ENCODE peak calls at places on chromosomes 13 and 19, in four cellular contexts. Y, S, H and I are unnamed samples.

GRCh38 chr19:33578697-33579096 is 43.1 kb upstream of the CHST8 start:
- DNase-seq in Y (no peak), H (no peak), S (no peak), I (no peak)

GRCh38 chr19:38394488-38394887 is 6.0 kb downstream of the SPRED3 start:
- DNase-seq in H (no peak), Y (no peak), S (no peak), I (no peak)

GRCh38 chr13:86572115-86572514 is 772.9 kb upstream of the SLITRK6 start:
- DNase-seq in Y (no peak), H (no peak), S (no peak), I (peak)

GRCh38 chr13:49020328-49020727 is 44.6 kb downstream of the FNDC3A start:
- DNase-seq in S (no peak), Y (no peak), H (no peak), I (no peak)

GRCh38 chr19:4673726-4674125 is 3.6 kb upstream of the MYDGF start:
- DNase-seq in H (no peak), S (no peak), Y (no peak), I (no peak)

GRCh38 chr19:34480971-34481821 is at the start of gene WTIP:
- DNase-seq in H (no peak), S (no peak), Y (no peak), I (no peak)

GRCh38 chr19:38650911-38651584 is 3.6 kb downstream of the ACTN4 start:
- DNase-seq in S (no peak), Y (no peak), H (no peak), I (peak)

GRCh38 chr13:25743426-25743825 is 308.4 kb downstream of the SHISA2 start:
- DNase-seq in S (no peak), H (no peak), Y (no peak), I (no peak)

GRCh38 chr13:105915451-105915850 is 620.0 kb downstream of the EFNB2 start:
- DNase-seq in H (no peak), Y (no peak), S (no peak), I (no peak)

DNA sequence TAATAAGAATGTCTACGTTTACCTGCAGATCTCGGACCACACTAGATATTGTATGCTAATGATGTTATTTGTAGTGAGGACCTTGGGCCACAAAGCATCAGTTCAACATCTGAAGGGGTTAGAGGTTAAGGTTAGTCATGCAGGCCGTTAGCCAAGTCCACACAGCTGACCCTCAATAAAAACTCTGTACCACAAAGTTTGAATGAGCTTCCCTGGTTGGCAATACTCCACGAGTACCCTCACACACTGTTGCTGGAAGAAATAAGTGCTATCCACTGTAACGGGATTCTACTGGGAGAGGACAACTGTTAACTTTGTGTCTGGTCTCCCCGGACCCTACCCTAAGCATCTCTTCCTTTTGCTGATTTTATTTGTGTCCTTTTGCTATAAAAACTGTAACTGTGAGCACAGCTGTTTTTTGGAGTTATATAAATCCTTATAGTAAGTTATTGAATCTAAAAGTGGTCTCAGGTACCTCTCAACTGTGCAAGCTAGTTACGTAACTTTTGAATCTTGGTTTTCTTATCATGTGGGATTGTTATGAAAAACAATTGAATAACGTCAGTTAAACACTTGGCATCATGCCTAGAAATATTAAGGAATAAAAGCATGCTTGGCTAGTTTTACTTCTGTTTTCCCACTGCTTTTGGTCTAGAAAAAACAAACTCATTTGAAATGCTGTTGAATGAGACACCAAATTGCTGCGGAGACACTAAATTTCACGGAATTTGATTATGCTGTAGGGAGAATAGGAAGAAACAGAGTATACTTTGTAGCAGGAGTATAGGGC is 181.5 kb downstream of the DNAJC3 start:
- DNase-seq in S (no peak), H (no peak), Y (no peak), I (no peak)
- TF ChIP-seq SPI1 in S (no peak), H (no peak), Y (no peak), I (no peak)

GRCh38 chr19:13460045-13460444 is 46.2 kb downstream of the CACNA1A start:
- DNase-seq in Y (no peak), S (no peak), H (no peak), I (no peak)

GRCh38 chr19:13463296-13463695 is 43.0 kb downstream of the CACNA1A start:
- DNase-seq in H (no peak), Y (peak), S (no peak), I (peak)

GRCh38 chr19:13466697-13467096 is 39.6 kb downstream of the CACNA1A start:
- DNase-seq in Y (no peak), H (no peak), S (no peak), I (no peak)

GRCh38 chr19:13459351-13459750 is 46.9 kb downstream of the CACNA1A start:
- DNase-seq in S (no peak), Y (no peak), H (no peak), I (no peak)

GRCh38 chr19:13461536-13461935 is 44.7 kb downstream of the CACNA1A start:
- DNase-seq in H (no peak), Y (no peak), S (no peak), I (no peak)
- TF ChIP-seq SPI1 in H (no peak), Y (no peak), S (no peak), I (no peak)

DNA sequence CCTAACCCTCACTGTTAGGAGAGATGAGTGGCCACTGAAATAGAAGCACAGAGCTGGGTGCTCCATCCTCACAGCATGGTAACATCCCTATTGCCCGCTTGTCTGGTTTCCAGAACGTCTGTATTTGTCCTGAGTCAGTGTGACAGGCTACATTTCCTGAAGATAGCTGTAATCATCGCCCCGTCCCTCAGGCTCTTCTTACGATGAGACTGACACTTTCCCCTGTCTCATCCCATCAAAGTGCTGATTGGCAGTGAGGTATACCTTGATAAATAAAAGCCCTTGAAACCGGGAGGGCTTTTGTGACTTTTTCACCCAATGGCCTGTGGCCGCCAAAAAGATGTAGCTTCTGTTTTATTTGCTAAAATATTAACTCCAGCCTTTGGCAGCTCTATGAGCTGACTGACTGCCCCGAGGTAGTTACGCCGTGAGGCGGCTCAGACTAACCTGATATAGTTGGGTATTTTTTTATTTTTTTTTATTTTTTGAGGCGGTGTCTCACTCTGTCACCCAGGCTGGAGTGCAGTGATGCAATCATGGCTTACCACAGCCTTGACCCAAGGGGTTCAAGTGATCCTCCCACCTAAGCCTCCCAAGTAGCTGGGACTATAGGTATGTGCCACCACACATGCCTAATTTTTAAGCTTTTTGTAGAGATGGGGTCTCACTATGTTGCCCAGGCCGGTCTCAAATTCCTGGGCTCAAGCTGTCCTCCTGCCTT is 5.7 kb upstream of the LRRC4B start:
- DNase-seq in S (no peak), Y (no peak), H (no peak), I (no peak)
- TF ChIP-seq SPI1 in S (no peak), Y (no peak), H (no peak), I (no peak)

GRCh38 chr19:6023085-6023682 is 45.2 kb upstream of the RANBP3 start:
- DNase-seq in S (no peak), Y (no peak), H (no peak), I (peak)
- TF ChIP-seq SPI1 in S (no peak), Y (no peak), H (no peak), I (no peak)

DNA sequence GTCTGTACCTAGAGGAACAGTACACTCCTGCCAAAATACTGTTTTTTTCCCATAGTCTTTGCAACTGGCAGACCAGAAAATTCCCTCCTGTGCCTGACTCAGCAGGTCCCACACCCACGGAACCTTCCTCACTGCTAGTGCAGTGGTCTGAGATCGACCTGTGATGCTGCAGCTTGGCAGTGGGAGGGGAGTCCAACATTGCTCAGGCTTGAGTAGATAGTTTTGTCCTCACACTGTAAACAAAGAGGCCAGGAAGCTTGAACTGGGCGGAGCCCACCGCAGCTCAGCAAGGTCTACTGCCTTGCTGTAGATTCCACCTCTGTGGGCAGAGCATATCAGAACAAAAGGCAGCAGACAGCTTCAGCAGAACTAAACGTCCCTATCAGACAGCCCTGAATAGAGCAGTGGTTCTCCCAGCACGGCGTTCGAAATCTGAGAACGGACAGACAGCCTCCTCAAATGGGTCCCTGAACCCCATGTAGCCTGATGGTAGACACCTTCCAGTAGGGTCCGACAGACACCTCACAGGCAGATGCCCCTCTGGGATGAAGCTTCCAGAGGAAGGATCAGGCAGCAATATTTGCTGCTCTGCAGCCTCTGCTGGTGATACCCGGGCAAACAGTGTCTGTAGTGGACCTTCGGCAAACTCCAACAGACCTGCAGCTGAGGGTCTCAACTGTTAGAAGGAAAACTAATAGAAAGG is 92.7 kb downstream of the SUCLA2 start:
- DNase-seq in S (no peak), H (no peak), Y (no peak), I (no peak)
- TF ChIP-seq SPI1 in S (no peak), H (no peak), Y (no peak), I (no peak)

GRCh38 chr13:75021151-75021550 is 460.8 kb downstream of the TBC1D4 start:
- DNase-seq in H (no peak), S (no peak), Y (no peak), I (no peak)
- TF ChIP-seq SPI1 in H (no peak), S (no peak), Y (no peak), I (no peak)

DNA sequence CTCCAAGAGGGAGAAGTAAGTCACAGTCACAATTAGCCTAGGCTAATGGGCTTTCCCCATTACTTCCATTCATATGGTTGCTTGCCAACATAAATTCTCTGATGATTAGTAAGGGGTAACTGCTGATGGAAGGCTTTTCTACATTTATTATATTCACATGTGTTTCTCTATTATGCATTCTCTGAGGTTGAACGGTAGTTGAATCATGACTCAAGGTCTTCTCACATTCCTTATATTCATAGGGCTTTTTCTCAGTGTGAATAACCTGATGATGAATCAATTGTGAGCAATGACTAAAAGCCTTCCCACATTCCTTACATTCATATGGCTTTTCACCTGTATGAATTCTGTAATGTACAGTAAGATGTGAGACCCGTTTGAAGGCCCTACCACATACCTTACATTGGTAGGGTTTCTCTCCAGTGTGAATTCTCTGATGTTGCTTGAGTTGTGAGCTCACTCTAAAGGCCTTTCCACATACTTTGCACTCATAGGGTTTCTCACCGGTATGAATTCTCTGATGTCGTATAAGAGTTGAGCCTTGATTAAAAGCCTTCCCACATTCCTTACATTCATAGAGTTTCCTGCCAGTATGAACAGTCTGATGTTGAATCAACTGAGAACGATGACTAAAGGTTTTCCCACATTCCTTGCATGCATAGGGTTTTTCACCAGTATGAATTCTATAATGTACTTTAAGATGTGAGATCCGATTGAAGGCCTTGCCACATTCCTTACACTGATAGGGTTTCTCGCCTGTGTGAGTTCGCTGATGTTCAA is 9.3 kb downstream of the ZNF582 start:
- DNase-seq in S (no peak), H (no peak), Y (no peak), I (no peak)
- TF ChIP-seq SPI1 in S (no peak), H (no peak), Y (no peak), I (no peak)